ENCODE peak calls at places on chromosomes 11 and 22, in nine cellular contexts. G is GDM1; Z is stimulated activated CD8-positive, alpha-beta memory T cell treated with anti-CD3 and anti-CD28 coated beads, Interleukin-2, amount 100 ng/mL, for 1 hour; Q is central memory CD4-positive, alpha-beta T cell; I is midbrain; B is activated gamma-delta T cell treated with Interleukin-2 at 50 U/mL for 16 hours; E is ovary; N is AG20443; J is mesenchymal stem cell. U is an unnamed sample.

GRCh38 chr11:16191212-16191851 is 165.0 kb downstream of the SOX6 start:
- DNase-seq in Q (no peak), G (no peak), E (no peak), N (no peak), Z (no peak), J (no peak), I (peak; percentile 34), B (no peak), U (no peak)

GRCh38 chr11:110428956-110429613 is 663 bp upstream of the FDX1 start:
- DNase-seq in N (no peak), J (peak; percentile 3), B (no peak), Q (peak; percentile 9), Z (no peak), E (no peak), G (no peak), I (no peak), U (peak; percentile 11)

GRCh38 chr11:61698173-61698965 is 18.2 kb downstream of the DAGLA start:
- DNase-seq in B (no peak), N (no peak), Q (no peak), J (no peak), Z (no peak), E (no peak), I (peak; percentile 9), G (peak; percentile 86), U (peak; percentile 29)

GRCh38 chr22:41445171-41446056 is 1.2 kb downstream of the TOB2 start:
- DNase-seq in I (peak; percentile 38), G (no peak), Q (peak; percentile 37), N (no peak), Z (no peak), J (peak; percentile 34), E (peak; percentile 55), B (peak; percentile 13), U (peak; percentile 42)

GRCh38 chr11:82703796-82704195 is 29.9 kb downstream of the FAM181B start:
- DNase-seq in Q (no peak), I (no peak), G (no peak), J (no peak), E (no peak), N (no peak), B (no peak), Z (no peak), U (no peak)

GRCh38 chr22:33409134-33409533 is 351.0 kb upstream of the SYN3 start:
- DNase-seq in Z (no peak), B (no peak), N (no peak), G (no peak), E (no peak), J (no peak), I (no peak), Q (no peak), U (no peak)

GRCh38 chr11:126317681-126318641 is 14.1 kb downstream of the DCPS start:
- DNase-seq in Q (peak; percentile 9), N (peak; percentile 83), I (peak; percentile 43), B (no peak), E (peak; percentile 83), Z (no peak), G (peak; percentile 63), J (peak; percentile 78), U (peak; percentile 27)

GRCh38 chr11:20011294-20011951 is 148.9 kb downstream of the DBX1 start:
- DNase-seq in J (no peak), Z (no peak), G (no peak), Q (no peak), B (no peak), I (no peak), N (no peak), E (no peak), U (no peak)

GRCh38 chr11:122293298-122294023 is 177.4 kb upstream of the BLID start:
- DNase-seq in Q (no peak), N (no peak), B (no peak), I (peak; percentile 25), Z (no peak), G (no peak), J (no peak), E (no peak), U (no peak)